ENCODE peak calls at places on chromosomes 16 and 17, in five cellular contexts. C is thoracic aorta, Z is OCI-LY7, K is tibial artery, F is ovary. M is an unnamed sample.

GRCh38 chr17:20702692-20703091 is 123.2 kb downstream of the CDRT15L2 start:
- DNase-seq in K (no peak), C (no peak), Z (no peak), F (no peak), M (no peak)

GRCh38 chr17:20315321-20315720 is 152.0 kb downstream of the LGALS9B start:
- DNase-seq in Z (no peak), C (no peak), K (no peak), F (no peak), M (no peak)

GRCh38 chr16:83068686-83069085 is 441.9 kb downstream of the CDH13 start:
- DNase-seq in K (no peak), C (no peak), Z (no peak), F (no peak), M (no peak)

GRCh38 chr17:31926100-31926729 is 10.6 kb upstream of the SUZ12 start:
- DNase-seq in Z (no peak), C (no peak), K (no peak), F (no peak), M (no peak)

GRCh38 chr16:19757026-19757425 is 39.0 kb downstream of the IQCK start:
- DNase-seq in C (no peak), Z (no peak), K (no peak), F (no peak), M (no peak)

GRCh38 chr16:81712681-81713080 is 66.4 kb upstream of the PLCG2 start:
- DNase-seq in C (no peak), K (no peak), F (peak; percentile 27), Z (no peak), M (no peak)

GRCh38 chr17:81131486-81132196 is 33.7 kb upstream of the PVALEF start:
- DNase-seq in F (no peak), K (no peak), Z (no peak), C (no peak), M (no peak)

GRCh38 chr17:9202572-9202971 is 181.3 kb downstream of the NTN1 start:
- DNase-seq in Z (no peak), F (no peak), C (no peak), K (no peak), M (no peak)

GRCh38 chr16:9362050-9362449 is 270.6 kb downstream of the HAPSTR1 start:
- DNase-seq in C (no peak), F (no peak), K (no peak), Z (no peak), M (no peak)

GRCh38 chr16:88651276-88651988 is 579 bp upstream of the CYBA start:
- DNase-seq in K (no peak), Z (peak; percentile 97), C (no peak), F (no peak), M (no peak)

GRCh38 chr16:15639061-15639568 is 3.8 kb downstream of the MARF1 start:
- DNase-seq in F (no peak), K (no peak), Z (peak; percentile 79), C (no peak), M (no peak)

GRCh38 chr17:10556301-10557005 is 7.0 kb upstream of the MYH2 start:
- DNase-seq in Z (no peak), F (no peak), C (no peak), K (no peak), M (no peak)

GRCh38 chr16:81493755-81494433 is 49.3 kb downstream of the CMIP start:
- DNase-seq in Z (no peak), K (no peak), C (no peak), F (no peak), M (no peak)

GRCh38 chr17:45307290-45308015 is 9.4 kb downstream of the MAP3K14 start:
- DNase-seq in F (peak; percentile 43), C (no peak), K (peak; percentile 46), Z (peak; percentile 77), M (no peak)

GRCh38 chr17:80251966-80252365 is 8.7 kb upstream of the RNF213 start:
- DNase-seq in Z (no peak), F (no peak), C (no peak), K (peak; percentile 5), M (no peak)

GRCh38 chr16:64971211-64971610 is 150.7 kb downstream of the CDH11 start:
- DNase-seq in K (no peak), C (no peak), F (no peak), Z (no peak), M (no peak)

GRCh38 chr17:81129289-81129688 is 36.0 kb upstream of the PVALEF start:
- DNase-seq in K (no peak), C (no peak), F (no peak), Z (no peak), M (no peak)

GRCh38 chr17:32285770-32286517 is 20.3 kb downstream of the RHBDL3 start:
- DNase-seq in F (no peak), Z (no peak), K (no peak), C (no peak), M (no peak)

GRCh38 chr16:81633147-81633619 is 145.9 kb upstream of the PLCG2 start:
- DNase-seq in K (no peak), C (no peak), F (no peak), Z (no peak), M (no peak)

GRCh38 chr16:22372882-22373661 is 1.3 kb downstream of the CDR2 start:
- DNase-seq in F (no peak), Z (peak; percentile 34), C (no peak), K (no peak), M (no peak)

GRCh38 chr17:10725262-10725661 is 4.6 kb downstream of the TMEM220 start:
- DNase-seq in C (no peak), K (no peak), Z (no peak), F (no peak), M (no peak)

GRCh38 chr17:78828470-78829185 is 12.0 kb downstream of the USP36 start:
- DNase-seq in C (no peak), K (no peak), Z (no peak), F (no peak), M (no peak)

GRCh38 chr17:71063127-71063526 is 893.8 kb downstream of the KCNJ2 start:
- DNase-seq in K (no peak), F (no peak), Z (no peak), C (no peak), M (no peak)

GRCh38 chr16:22386976-22387375 is 12.6 kb upstream of the CDR2 start:
- DNase-seq in F (no peak), C (no peak), K (no peak), Z (no peak), M (no peak)

GRCh38 chr16:81647527-81647926 is 131.6 kb upstream of the PLCG2 start:
- DNase-seq in K (no peak), F (no peak), Z (no peak), C (no peak), M (no peak)

GRCh38 chr16:2498085-2498484 is 15.7 kb upstream of the ATP6V0C start:
- DNase-seq in Z (no peak), C (no peak), F (no peak), K (no peak), M (no peak)

GRCh38 chr16:79599256-79599836 is 1.2 kb downstream of the MAF start:
- DNase-seq in C (no peak), F (peak; percentile 67), Z (no peak), K (no peak), M (no peak)

GRCh38 chr17:16652847-16653366 is 743 bp downstream of the ZNF624 start:
- DNase-seq in F (no peak), Z (peak; percentile 4), C (no peak), K (no peak), M (no peak)
- H3K27ac ChIP-seq in F (peak overlapping the region; percentile 93), Z (no peak overlapping the region), C (peak overlapping the region; percentile 96), K (peak overlapping the region; percentile 96), M (peak overlapping the region; percentile 94)

DNA sequence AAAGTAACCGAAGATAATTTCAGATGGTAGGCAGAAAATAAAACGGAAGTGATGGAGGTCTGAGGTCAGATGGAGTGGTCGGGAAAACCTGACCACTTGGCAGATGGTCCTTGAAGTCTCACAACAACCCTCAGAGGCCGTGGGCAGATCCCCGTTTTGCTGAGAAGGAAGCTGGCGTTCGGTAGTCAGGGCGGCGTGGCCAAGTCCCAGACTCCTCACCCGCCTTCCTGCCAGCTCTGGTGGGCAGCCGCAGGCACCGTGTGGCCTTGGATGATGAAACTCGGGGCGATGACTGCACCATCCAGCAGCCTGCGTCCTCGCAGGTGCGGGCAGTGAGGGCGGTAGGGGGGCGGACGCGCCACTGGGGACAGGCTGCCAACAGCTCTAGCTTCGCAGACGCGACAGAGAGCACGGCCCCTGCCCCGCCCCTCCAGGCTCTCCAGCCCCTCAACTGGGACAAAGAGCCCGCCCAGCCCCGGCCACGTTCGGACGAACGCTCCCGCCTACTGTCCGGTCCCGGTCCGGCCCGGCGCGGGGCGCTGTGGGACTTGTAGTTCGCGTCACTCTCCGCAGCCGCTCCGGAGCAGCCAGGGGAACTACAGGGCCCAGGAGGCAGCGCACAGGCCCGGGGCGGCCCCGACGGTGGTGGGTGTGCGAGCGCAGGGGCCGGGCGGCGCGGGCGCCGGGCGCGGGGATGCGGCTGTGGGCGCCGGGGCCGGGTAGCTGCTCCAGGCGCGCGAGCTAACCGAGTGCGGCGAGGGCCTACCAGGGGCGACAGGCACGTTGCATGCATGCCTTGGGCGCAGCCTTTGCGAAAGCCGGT is at the start of gene GPT2:
- DNase-seq in K (peak; percentile 98), F (peak; percentile 93), C (peak; percentile 85), Z (peak; percentile 96), M (peak; percentile 97)
- TF ChIP-seq CTCF in K (peak; percentile 11), F (no peak), C (peak; percentile 44), Z (no peak), M (peak; percentile 25)

GRCh38 chr17:22305356-22306071 is 613.2 kb downstream of the KCNJ18 start:
- DNase-seq in K (no peak), Z (no peak), C (no peak), F (no peak), M (no peak)

DNA sequence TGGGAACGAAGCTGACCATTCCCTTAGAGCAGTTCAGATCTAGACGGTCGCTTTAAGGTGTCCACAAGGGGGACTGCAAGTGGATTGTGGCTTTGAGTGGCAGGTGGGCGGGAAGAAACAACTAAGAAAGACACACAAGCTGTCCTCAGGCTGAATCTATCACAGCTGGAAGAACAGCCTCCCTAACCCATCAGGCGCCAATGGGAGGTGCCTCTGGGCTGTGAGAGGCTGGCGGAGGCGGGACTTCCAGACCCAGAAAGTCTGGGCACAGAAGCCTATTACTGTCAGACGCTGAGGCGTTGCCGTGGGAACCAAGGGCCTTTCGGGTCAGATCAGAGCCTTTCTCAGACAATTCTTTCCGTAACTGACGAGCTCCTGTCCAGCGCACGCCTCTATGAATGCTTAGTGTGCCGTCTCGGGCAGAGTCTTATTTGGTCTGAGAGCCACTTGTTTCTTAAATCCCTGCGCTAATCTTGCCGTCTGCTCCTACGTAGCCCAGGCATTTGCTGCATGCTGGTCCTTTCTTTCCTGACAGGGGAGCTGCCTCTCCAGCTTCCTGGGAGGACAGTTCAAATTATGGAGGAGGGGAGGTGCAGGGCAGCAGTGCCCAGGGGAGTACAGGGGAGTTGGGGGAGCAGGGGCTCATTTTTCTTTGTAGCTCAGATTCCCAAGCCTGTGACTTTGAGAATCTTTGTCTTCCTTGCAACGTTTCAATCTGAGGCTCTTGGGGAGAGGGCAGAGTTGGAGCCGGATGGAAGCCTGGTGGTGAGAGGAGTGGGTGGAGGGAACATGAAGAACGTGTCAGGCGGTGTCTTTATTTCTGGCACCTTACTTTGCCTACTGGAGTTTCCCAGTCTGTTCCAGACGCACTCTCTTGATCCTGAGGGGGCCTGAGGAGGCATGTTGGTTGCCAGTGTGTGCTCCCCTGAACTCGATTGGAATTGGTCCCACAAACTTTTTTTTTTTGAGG is 618.7 kb downstream of the KCNJ18 start:
- DNase-seq in C (no peak), K (no peak), F (no peak), Z (no peak), M (peak; percentile 89)
- H3K9me3 ChIP-seq in C (no peaks in the 10 kb centered on the region), K (peaks cover 6% of the 10 kb centered on the region), F (no peaks in the 10 kb centered on the region), Z (no peaks in the 10 kb centered on the region), M (no peaks in the 10 kb centered on the region)

DNA sequence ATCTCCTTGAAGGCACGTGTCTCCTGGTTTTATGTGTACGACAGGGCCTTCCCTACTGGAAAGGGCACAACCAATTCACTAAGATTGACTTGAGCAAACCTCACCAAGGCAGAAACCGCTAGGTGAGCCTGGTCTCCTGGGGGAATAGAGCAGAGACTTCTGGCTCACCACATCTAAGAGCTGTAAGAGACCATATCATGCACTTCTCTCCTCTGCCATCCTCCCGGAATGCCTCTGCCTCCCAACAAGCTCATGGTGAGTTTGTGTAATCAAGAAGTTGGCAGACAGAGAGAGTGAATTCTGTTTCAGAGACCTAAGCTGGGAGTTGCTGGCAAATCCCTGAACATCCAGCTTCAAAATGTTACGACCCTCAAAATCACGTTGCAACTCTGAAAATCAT is 154.8 kb downstream of the SLC39A11 start:
- DNase-seq in Z (no peak), F (no peak), C (no peak), K (no peak), M (no peak)
- H3K27ac ChIP-seq in Z (no peak overlapping the region), F (no peak overlapping the region), C (no peak overlapping the region), K (no peak overlapping the region), M (no peak overlapping the region)

M was measured in testis.